ENCODE peak calls at places on chromosome 20, in nine cellular contexts. D is neuronal stem cell, O is transverse colon, B is fibroblast of pulmonary artery, E is heart left ventricle, C is H1, I is heart right ventricle, L is PC-3, N is cardiac muscle cell. S is an unnamed sample.

GRCh38 chr20:5529331-5530142 is 212.8 kb upstream of the PROKR2 start:
- DNase-seq in N (peak; percentile 84), I (peak; percentile 83), C (peak; percentile 90), B (peak; percentile 81), E (peak; percentile 73), D (peak; percentile 54), O (peak; percentile 92), L (peak; percentile 87), S (peak; percentile 91)

GRCh38 chr20:16292227-16292626 is 281.0 kb downstream of the KIF16B start:
- DNase-seq in N (peak; percentile 7), L (peak; percentile 45), C (no peak), D (no peak), E (no peak), B (peak; percentile 8), I (no peak), O (no peak), S (no peak)

GRCh38 chr20:44429419-44430269 is 46.0 kb upstream of the TTPAL start:
- DNase-seq in E (no peak), C (no peak), D (no peak), O (no peak), L (no peak), I (no peak), N (no peak), B (no peak), S (no peak)

GRCh38 chr20:10369723-10370090 is 64.3 kb downstream of the MKKS start:
- DNase-seq in L (peak; percentile 79), E (no peak), C (no peak), D (no peak), O (peak; percentile 8), N (peak; percentile 76), B (peak; percentile 58), I (no peak), S (no peak)

GRCh38 chr20:43662943-43663655 is 3.8 kb upstream of the MYBL2 start:
- DNase-seq in D (no peak), B (no peak), O (peak; percentile 28), E (no peak), L (peak; percentile 78), C (no peak), N (no peak), I (no peak), S (peak; percentile 67)

GRCh38 chr20:50728981-50729874 is 2.2 kb upstream of the PARD6B start:
- DNase-seq in L (peak; percentile 60), E (no peak), I (no peak), D (no peak), N (no peak), B (peak; percentile 46), O (peak; percentile 73), C (peak; percentile 39), S (no peak)

GRCh38 chr20:25622049-25622448 is 1.8 kb downstream of the NANP start:
- DNase-seq in I (no peak), E (no peak), C (no peak), O (no peak), D (no peak), N (no peak), L (no peak), B (no peak), S (no peak)

GRCh38 chr20:54355631-54356280 is 119.6 kb upstream of the DOK5 start:
- DNase-seq in I (no peak), D (no peak), E (no peak), C (no peak), L (no peak), O (no peak), B (peak; percentile 33), N (peak; percentile 19), S (no peak)

GRCh38 chr20:41871063-41871462 is 252.9 kb upstream of the CHD6 start:
- DNase-seq in D (no peak), C (no peak), O (no peak), E (no peak), L (no peak), N (no peak), I (no peak), B (no peak), S (no peak)

GRCh38 chr20:20366896-20367680 is 816 bp upstream of the INSM1 start:
- DNase-seq in L (no peak), C (peak; percentile 84), N (no peak), E (no peak), D (peak; percentile 57), O (no peak), I (no peak), B (no peak), S (no peak)
- H3K4me3 ChIP-seq in L (no peak overlapping the region), C (peak overlapping the region; percentile 71), N (no peak overlapping the region), E (no peak overlapping the region), D (peak overlapping the region; percentile 51), O (no peak overlapping the region), I (peak overlapping the region; percentile 29), B (no peak overlapping the region), S (no peak overlapping the region)

DNA sequence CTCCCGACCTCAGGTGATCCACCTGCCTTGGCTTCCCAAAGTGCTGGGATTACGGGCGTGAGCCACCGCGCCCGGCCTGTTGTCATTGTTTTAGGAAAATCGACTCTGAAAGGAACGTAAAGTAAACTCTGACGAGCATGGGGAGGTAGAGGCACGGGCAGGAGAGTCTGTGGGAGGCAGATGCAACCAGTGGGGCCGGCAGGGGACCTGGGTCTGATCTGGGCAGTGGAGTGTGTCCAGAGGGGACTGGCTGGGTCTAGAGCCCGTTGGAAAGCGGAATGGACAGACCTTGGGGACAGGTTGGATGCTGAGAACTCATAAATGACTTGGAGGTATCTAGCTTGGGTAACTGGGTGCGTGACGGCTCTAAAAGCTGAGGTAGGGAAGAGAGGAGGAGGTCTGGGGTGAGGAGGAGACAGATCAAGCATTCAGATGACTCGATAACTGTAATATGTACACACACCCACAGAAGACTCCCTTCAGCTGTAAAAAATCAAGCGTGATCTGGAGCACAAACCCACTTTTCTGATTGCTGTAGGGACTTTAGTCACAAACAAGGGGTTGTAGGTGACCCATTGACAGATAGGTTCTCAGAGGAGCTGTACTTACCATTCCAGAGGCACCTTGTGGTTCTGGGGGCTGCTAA is 22.4 kb downstream of the MANBAL start:
- DNase-seq in E (no peak), C (no peak), L (no peak), I (no peak), B (no peak), D (no peak), O (no peak), N (no peak), S (no peak)
- H3K4me3 ChIP-seq in E (no peak overlapping the region), C (no peak overlapping the region), L (no peak overlapping the region), I (no peak overlapping the region), B (no peak overlapping the region), D (no peak overlapping the region), O (no peak overlapping the region), N (no peak overlapping the region), S (no peak overlapping the region)

GRCh38 chr20:62606551-62607201 is 35.6 kb upstream of the SLCO4A1 start:
- DNase-seq in C (no peak), L (no peak), D (no peak), B (peak; percentile 25), I (peak; percentile 83), O (peak; percentile 28), E (peak; percentile 76), N (peak; percentile 65), S (peak; percentile 84)
- H3K4me3 ChIP-seq in C (no peak overlapping the region), L (no peak overlapping the region), D (no peak overlapping the region), B (no peak overlapping the region), I (no peak overlapping the region), O (no peak overlapping the region), E (no peak overlapping the region), N (no peak overlapping the region), S (no peak overlapping the region)

GRCh38 chr20:436476-436875 is 25.9 kb downstream of the TBC1D20 start:
- DNase-seq in I (no peak), N (no peak), L (no peak), O (no peak), D (no peak), E (no peak), B (no peak), C (no peak), S (no peak)

GRCh38 chr20:435558-435957 is 26.8 kb downstream of the TBC1D20 start:
- DNase-seq in I (no peak), D (no peak), N (no peak), C (no peak), O (no peak), E (no peak), L (no peak), B (no peak), S (no peak)

GRCh38 chr20:433300-433975 is 25.3 kb downstream of the RBCK1 start:
- DNase-seq in D (no peak), L (no peak), B (no peak), N (no peak), C (no peak), E (no peak), I (no peak), O (no peak), S (no peak)

GRCh38 chr20:434221-434620 is 26.1 kb downstream of the RBCK1 start:
- DNase-seq in B (no peak), N (no peak), L (no peak), O (no peak), D (no peak), E (no peak), I (no peak), C (no peak), S (no peak)

DNA sequence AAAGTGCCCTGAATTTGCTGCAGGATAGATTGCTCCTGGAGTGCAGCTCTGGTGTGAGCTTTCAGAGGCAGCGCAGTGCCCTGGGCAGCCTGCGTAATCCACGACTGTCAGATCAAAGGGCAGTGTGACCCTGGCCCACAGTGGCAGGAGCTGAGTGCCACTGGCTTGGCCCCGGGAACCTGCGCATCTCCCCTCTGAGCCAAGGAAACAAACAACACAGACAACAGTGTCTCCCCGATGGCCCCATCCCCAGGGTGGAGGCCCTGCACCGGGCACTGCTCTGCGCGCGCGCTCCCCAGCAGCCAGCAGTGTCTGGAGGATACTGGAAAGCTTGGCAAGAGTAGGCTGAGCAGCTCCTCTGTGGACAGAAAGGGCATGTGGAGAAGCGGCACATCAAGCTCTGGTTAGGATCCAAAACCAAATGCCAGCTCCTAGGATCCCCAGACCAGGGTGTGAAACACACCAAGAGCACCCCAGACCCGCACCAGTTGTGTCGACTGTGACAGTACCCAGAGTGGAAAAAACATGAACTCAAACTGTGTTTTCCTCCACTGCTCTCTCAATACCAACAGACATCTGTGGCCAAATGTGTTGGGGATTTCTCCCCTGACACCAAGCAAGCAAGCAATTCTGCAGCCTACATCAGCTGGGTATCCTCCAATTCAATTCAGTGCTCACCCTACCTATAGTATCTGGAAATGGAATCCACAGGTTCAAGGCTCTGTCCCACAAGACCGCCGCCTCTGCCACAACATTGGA is 26.7 kb downstream of the RBCK1 start:
- DNase-seq in B (no peak), D (no peak), E (no peak), O (no peak), I (no peak), N (no peak), C (no peak), L (no peak), S (no peak)
- H3K4me3 ChIP-seq in B (no peak overlapping the region), D (no peak overlapping the region), E (no peak overlapping the region), O (no peak overlapping the region), I (no peak overlapping the region), N (no peak overlapping the region), C (peak overlapping the region; percentile 40), L (no peak overlapping the region), S (no peak overlapping the region)

DNA sequence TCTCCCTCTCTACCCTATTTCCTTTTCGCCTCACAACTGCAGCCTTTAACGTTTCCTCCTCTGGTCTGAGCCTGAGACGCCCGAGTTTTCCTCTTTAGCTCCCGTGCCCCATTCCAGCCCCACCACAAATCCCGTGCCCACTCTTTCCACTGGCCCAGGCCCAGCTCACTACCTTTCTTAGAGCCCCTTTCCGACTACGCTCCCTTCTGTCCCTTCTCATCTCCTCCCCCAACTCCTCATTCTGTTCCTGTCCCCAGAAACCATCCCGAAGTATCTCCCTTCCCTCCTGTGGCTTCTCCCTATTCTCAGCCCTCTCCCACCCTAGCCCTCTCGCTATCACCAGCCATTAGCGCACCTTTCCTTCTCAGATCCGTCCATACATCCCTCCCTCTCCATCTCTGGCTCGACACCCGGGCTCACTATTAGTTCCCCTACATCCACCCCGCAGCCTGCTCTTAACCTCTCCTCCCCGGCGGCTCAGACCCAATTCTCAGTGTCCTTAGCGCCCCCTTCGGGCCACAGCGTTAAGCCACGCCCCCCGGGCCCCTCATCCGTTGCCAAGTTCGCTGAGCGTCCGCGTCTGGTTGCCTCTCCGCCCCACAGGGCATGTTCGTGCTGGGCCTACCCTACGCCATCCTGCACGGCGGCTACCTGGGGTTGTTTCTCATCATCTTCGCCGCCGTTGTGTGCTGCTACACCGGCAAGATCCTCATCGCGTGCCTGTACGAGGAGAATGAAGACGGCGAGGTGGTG is 2.7 kb downstream of the SLC32A1 start:
- DNase-seq in B (peak; percentile 18), E (no peak), C (peak; percentile 99), D (peak; percentile 80), O (no peak), L (no peak), N (peak; percentile 29), I (no peak), S (peak; percentile 84)
- H3K4me3 ChIP-seq in B (no peak overlapping the region), E (no peak overlapping the region), C (peak overlapping the region; percentile 59), D (peak overlapping the region; percentile 1), O (no peak overlapping the region), L (no peak overlapping the region), N (no peak overlapping the region), I (no peak overlapping the region), S (no peak overlapping the region)